ENCODE peak calls at places on chromosomes 11 and 22, in seven cellular contexts. K, A, O, G, W, U and T are unnamed samples.

GRCh38 chr11:103326070-103326794 is 217.0 kb downstream of the DYNC2H1 start:
- DNase-seq in W (peak), O (peak), G (peak), A (no peak), U (peak), K (peak), T (peak)

GRCh38 chr11:130403301-130403804 is 25.1 kb downstream of the ADAMTS8 start:
- DNase-seq in U (no peak), K (peak), A (no peak), W (peak), O (peak), G (no peak), T (no peak)

GRCh38 chr11:45543808-45544422 is 121.5 kb downstream of the CHST1 start:
- DNase-seq in K (peak), O (peak), G (no peak), A (no peak), W (peak), U (peak), T (no peak)

GRCh38 chr22:26671317-26672059 is 14.1 kb downstream of the MIAT start:
- DNase-seq in G (no peak), K (peak), W (no peak), A (peak), U (peak), O (peak), T (peak)

GRCh38 chr11:2771758-2772466 is 72.1 kb upstream of the KCNQ1OT1 start:
- DNase-seq in U (no peak), G (peak), A (peak), O (no peak), K (no peak), W (no peak), T (no peak)

GRCh38 chr11:1863352-1864215 is 10.7 kb downstream of the LSP1 start:
- DNase-seq in A (peak), K (peak), O (peak), G (peak), W (peak), U (no peak), T (no peak)

GRCh38 chr11:88041679-88042078 is 133.6 kb downstream of the RAB38 start:
- DNase-seq in G (no peak), A (no peak), O (no peak), W (no peak), U (no peak), K (peak), T (no peak)

GRCh38 chr11:33444835-33445594 is 187.8 kb downstream of the HIPK3 start:
- DNase-seq in A (no peak), O (no peak), W (no peak), G (no peak), U (no peak), K (no peak), T (no peak)

GRCh38 chr11:66070604-66071325 is 693 bp downstream of the PACS1 start:
- DNase-seq in W (peak), K (peak), G (peak), U (peak), O (peak), A (peak), T (peak)

GRCh38 chr11:114060402-114061052 is 1.0 kb downstream of the ZBTB16 start:
- DNase-seq in W (no peak), U (peak), G (peak), K (peak), O (peak), A (peak), T (no peak)

GRCh38 chr11:68584097-68584496 is 100.2 kb upstream of the GAL start:
- DNase-seq in A (peak), O (peak), G (peak), U (peak), W (peak), K (peak), T (peak)

GRCh38 chr11:6646631-6647281 is 8.9 kb downstream of the DCHS1 start:
- DNase-seq in O (no peak), G (no peak), W (no peak), K (peak), A (no peak), U (peak), T (peak)

GRCh38 chr11:126352934-126353801 is 2.3 kb upstream of the ST3GAL4 start:
- DNase-seq in A (peak), O (peak), K (peak), G (no peak), W (peak), U (peak), T (peak)

GRCh38 chr11:47216141-47216798 is 1.5 kb downstream of the DDB2 start:
- DNase-seq in W (peak), O (peak), U (peak), G (no peak), A (no peak), K (no peak), T (peak)

GRCh38 chr11:3969613-3970012 is 114.1 kb downstream of the STIM1 start:
- DNase-seq in A (no peak), G (no peak), U (no peak), K (no peak), O (no peak), W (no peak), T (no peak)

GRCh38 chr11:72573380-72573949 is 100.8 kb downstream of the PDE2A start:
- DNase-seq in A (peak), W (peak), K (peak), G (peak), U (peak), O (peak), T (peak)

GRCh38 chr22:44396727-44397722 is 84.3 kb upstream of the SHISAL1 start:
- DNase-seq in W (no peak), K (no peak), O (no peak), A (no peak), U (no peak), G (no peak), T (no peak)

GRCh38 chr11:64726211-64726641 is 3.2 kb upstream of the NRXN2 start:
- DNase-seq in G (no peak), K (peak), O (no peak), A (no peak), W (no peak), U (no peak), T (no peak)

GRCh38 chr11:126345283-126345682 is 10.2 kb upstream of the ST3GAL4 start:
- DNase-seq in U (no peak), A (peak), K (no peak), O (no peak), W (no peak), G (no peak), T (no peak)

GRCh38 chr11:132101861-132102260 is 731.4 kb downstream of the NTM start:
- DNase-seq in K (no peak), U (no peak), A (no peak), W (no peak), G (no peak), O (no peak), T (no peak)

GRCh38 chr22:39214383-39215069 is 30.3 kb downstream of the PDGFB start:
- DNase-seq in A (no peak), G (no peak), K (peak), W (peak), O (peak), U (no peak), T (peak)

GRCh38 chr11:131499199-131499598 is 128.8 kb downstream of the NTM start:
- DNase-seq in U (no peak), K (no peak), G (no peak), A (no peak), O (no peak), W (no peak), T (no peak)

GRCh38 chr11:6413791-6414231 is 5.1 kb downstream of the APBB1 start:
- DNase-seq in G (no peak), K (no peak), A (no peak), U (no peak), O (no peak), W (no peak), T (no peak)

GRCh38 chr11:134634897-134635831 is 223.1 kb upstream of the B3GAT1 start:
- DNase-seq in G (no peak), U (no peak), K (peak), O (no peak), A (no peak), W (no peak), T (no peak)

DNA sequence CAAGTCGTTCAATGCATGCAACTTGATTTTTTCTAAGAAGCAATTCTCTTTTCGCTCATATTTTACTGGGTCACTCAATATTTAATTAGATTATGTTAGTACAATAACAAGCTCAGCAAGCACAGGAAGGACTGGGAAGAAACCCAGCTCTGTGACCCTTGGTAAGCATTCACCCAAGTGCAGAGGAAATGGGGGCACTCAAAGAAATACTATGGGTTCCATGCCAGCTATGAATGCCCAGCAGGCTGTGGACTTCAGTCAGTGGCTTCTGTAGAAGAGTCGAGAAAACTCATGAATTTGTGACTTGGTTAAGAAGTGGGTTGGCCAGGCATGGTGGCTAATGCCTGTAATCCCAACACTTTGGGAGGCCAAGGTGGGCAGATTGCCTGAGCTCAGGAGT is 123.6 kb downstream of the GALNT18 start:
- DNase-seq in O (no peak), G (no peak), A (no peak), W (no peak), U (no peak), K (no peak), T (no peak)
- TF ChIP-seq CTCF in O (no peak), G (no peak), A (no peak), W (no peak), U (no peak), K (no peak), T (no peak)

DNA sequence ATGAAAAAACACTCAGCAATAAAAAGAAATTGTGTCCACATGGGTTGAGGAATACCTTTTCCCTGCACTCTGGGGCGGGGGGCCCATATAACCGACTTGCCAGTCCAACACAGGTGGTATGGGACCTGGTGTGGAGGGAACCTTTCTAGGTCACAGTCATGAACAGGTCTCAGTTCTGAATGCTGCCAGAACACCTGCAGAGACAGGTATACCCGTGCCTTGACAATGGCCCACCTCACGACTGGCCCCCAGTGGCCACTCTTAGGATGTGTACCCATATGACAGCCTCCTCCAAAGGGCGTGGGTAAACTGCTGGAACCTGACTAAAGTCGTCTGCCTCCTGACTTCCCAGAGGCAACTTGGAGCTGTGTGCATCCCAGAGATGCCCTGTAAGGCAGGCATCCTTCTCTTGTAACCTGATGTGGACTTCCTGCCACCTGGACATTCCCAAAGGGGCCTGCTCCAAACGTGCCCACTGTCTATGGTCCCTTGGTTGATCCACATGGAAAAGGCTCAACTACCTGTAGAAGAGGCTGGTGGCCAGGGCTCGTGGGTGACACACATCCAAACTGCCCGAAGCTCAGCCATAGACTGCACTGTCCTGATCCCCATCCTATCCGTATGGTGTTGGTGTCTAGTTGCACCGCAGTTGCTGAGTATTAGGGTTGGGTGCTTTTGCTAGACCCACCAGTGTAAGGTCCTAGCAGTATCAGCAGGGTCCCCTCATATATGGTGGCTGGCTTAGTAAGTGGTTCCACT is 859.3 kb downstream of the BRD1 start:
- DNase-seq in O (no peak), A (no peak), U (no peak), G (no peak), W (peak), K (no peak), T (no peak)
- TF ChIP-seq CTCF in O (no peak), A (peak), U (peak), G (no peak), W (peak), K (no peak), T (peak)

GRCh38 chr11:119277660-119278059 is 39.3 kb downstream of the MCAM start:
- DNase-seq in A (no peak), U (no peak), K (no peak), O (no peak), W (no peak), G (no peak), T (no peak)
- TF ChIP-seq CTCF in A (no peak), U (no peak), K (no peak), O (no peak), W (no peak), G (no peak), T (no peak)

GRCh38 chr22:29994027-29994715 is 86.1 kb upstream of the HORMAD2 start:
- DNase-seq in G (no peak), U (no peak), W (peak), O (peak), K (no peak), A (no peak), T (no peak)
- TF ChIP-seq CTCF in G (no peak), U (no peak), W (peak), O (peak), K (no peak), A (peak), T (no peak)

GRCh38 chr11:96341237-96342130 is 1.5 kb downstream of the MAML2 start:
- DNase-seq in O (peak), A (peak), U (peak), W (peak), K (peak), G (peak), T (peak)
- TF ChIP-seq CTCF in O (peak), A (peak), U (peak), W (peak), K (peak), G (no peak), T (peak)

GRCh38 chr11:44325698-44326097 is 15.8 kb upstream of the ALX4 start:
- DNase-seq in O (no peak), W (no peak), A (no peak), G (no peak), U (no peak), K (no peak), T (no peak)

GRCh38 chr11:44329472-44330230 is 19.7 kb upstream of the ALX4 start:
- DNase-seq in G (no peak), A (no peak), U (no peak), O (no peak), W (no peak), K (no peak), T (no peak)

GRCh38 chr11:44326615-44327475 is 16.9 kb upstream of the ALX4 start:
- DNase-seq in W (no peak), G (no peak), U (no peak), O (peak), K (no peak), A (no peak), T (no peak)

GRCh38 chr11:44324787-44325525 is 15.0 kb upstream of the ALX4 start:
- DNase-seq in G (no peak), U (no peak), K (no peak), A (no peak), O (no peak), W (peak), T (no peak)

GRCh38 chr11:44327730-44328691 is 18.1 kb upstream of the ALX4 start:
- DNase-seq in G (no peak), W (no peak), O (no peak), A (no peak), U (no peak), K (no peak), T (no peak)
- TF ChIP-seq CTCF in G (no peak), W (no peak), O (no peak), A (no peak), U (no peak), K (peak), T (no peak)

DNA sequence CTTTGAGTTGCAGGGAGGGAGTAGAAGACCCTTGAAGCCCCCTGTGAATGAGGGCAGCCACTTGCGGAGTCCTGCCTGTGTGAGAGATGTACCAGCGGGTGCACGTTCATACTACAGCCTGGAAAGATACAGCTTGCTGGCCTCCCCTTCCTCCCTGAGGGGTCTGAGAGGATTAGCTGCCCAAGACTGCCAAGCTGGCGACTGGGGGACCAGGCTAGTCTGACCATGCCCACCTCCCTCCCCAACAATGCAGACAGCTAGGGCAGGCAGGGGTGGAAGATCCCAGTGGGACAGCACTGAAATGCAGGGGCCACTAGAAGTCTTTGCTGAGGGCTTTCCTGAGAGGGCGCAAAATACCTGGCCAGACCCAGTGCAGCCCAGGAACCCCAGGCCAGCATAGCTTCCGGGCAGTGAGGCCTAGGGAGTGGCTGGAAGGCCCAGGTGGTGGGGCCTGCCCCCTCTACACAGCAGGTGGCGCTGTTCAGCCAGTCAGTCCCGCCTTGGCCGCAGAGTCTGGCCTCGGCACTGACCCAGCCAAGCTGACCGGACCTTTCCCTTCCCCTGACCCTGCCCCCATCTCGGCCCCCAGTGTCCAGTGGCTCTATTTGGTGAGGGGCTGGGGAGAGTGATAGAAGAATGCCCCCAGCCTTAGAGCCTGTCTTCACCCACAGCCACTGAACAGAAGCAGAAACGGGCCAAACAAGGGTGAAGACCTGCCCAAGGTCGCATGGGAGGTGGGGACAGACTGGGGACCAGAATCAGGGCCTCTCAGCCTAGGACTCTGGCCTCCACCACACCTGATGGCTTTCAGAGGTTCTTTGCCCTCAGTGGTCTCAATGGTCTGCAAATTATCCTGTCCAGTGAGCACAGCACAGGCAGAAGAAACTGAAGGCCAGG is 4.8 kb upstream of the MYRF start:
- DNase-seq in W (peak), O (peak), K (peak), U (peak), G (peak), A (peak), T (peak)
- TF ChIP-seq CTCF in W (peak), O (peak), K (peak), U (peak), G (peak), A (peak), T (peak)